ENCODE peak calls at places on chromosome 17, in seven cellular contexts. One of them, this sample, is unnamed.

GRCh38 chr17:32546031-32546444 is 59.2 kb downstream of the CDK5R1 start:
- DNase-seq in ELR: peak; percentile 9
- DNase-seq in suprapubic skin: no peak
- DNase-seq in activated CD4-positive, alpha-beta T cell treated with anti-CD3 and anti-CD28 coated beads, Interleukin-2, amount 50 U/mL, for 1 hour: no peak
- DNase-seq in iris pigment epithelial cell: no peak
- DNase-seq in fibroblast of mammary gland: no peak
- DNase-seq in KBM-7: no peak
- DNase-seq in this sample: peak; percentile 35

GRCh38 chr17:79954281-79955166 is 81.1 kb downstream of the TBC1D16 start:
- DNase-seq in ELR: no peak
- DNase-seq in suprapubic skin: peak; percentile 74
- DNase-seq in activated CD4-positive, alpha-beta T cell treated with anti-CD3 and anti-CD28 coated beads, Interleukin-2, amount 50 U/mL, for 1 hour: no peak
- DNase-seq in iris pigment epithelial cell: no peak
- DNase-seq in fibroblast of mammary gland: no peak
- DNase-seq in KBM-7: no peak
- DNase-seq in this sample: peak; percentile 77

GRCh38 chr17:29240477-29240876 is 6.2 kb upstream of the CRYBA1 start:
- DNase-seq in ELR: peak; percentile 55
- DNase-seq in suprapubic skin: no peak
- DNase-seq in activated CD4-positive, alpha-beta T cell treated with anti-CD3 and anti-CD28 coated beads, Interleukin-2, amount 50 U/mL, for 1 hour: no peak
- DNase-seq in iris pigment epithelial cell: peak; percentile 34
- DNase-seq in fibroblast of mammary gland: no peak
- DNase-seq in KBM-7: no peak
- DNase-seq in this sample: no peak

GRCh38 chr17:57567278-57567677 is 177.8 kb downstream of the CCDC182 start:
- DNase-seq in ELR: no peak
- DNase-seq in suprapubic skin: no peak
- DNase-seq in activated CD4-positive, alpha-beta T cell treated with anti-CD3 and anti-CD28 coated beads, Interleukin-2, amount 50 U/mL, for 1 hour: no peak
- DNase-seq in iris pigment epithelial cell: no peak
- DNase-seq in fibroblast of mammary gland: no peak
- DNase-seq in KBM-7: no peak
- DNase-seq in this sample: no peak

GRCh38 chr17:66667491-66668030 is 167.4 kb upstream of the CACNG5 start:
- DNase-seq in ELR: no peak
- DNase-seq in suprapubic skin: no peak
- DNase-seq in activated CD4-positive, alpha-beta T cell treated with anti-CD3 and anti-CD28 coated beads, Interleukin-2, amount 50 U/mL, for 1 hour: peak; percentile 40
- DNase-seq in iris pigment epithelial cell: no peak
- DNase-seq in fibroblast of mammary gland: no peak
- DNase-seq in KBM-7: peak; percentile 8
- DNase-seq in this sample: no peak

GRCh38 chr17:65389956-65390355 is 171.5 kb downstream of the AXIN2 start:
- DNase-seq in ELR: peak; percentile 97
- DNase-seq in suprapubic skin: no peak
- DNase-seq in activated CD4-positive, alpha-beta T cell treated with anti-CD3 and anti-CD28 coated beads, Interleukin-2, amount 50 U/mL, for 1 hour: no peak
- DNase-seq in iris pigment epithelial cell: peak; percentile 43
- DNase-seq in fibroblast of mammary gland: peak; percentile 78
- DNase-seq in KBM-7: no peak
- DNase-seq in this sample: no peak

GRCh38 chr17:7612294-7612640 is 2.4 kb downstream of the FXR2 start:
- DNase-seq in ELR: no peak
- DNase-seq in suprapubic skin: no peak
- DNase-seq in activated CD4-positive, alpha-beta T cell treated with anti-CD3 and anti-CD28 coated beads, Interleukin-2, amount 50 U/mL, for 1 hour: no peak
- DNase-seq in iris pigment epithelial cell: peak; percentile 29
- DNase-seq in fibroblast of mammary gland: no peak
- DNase-seq in KBM-7: no peak
- DNase-seq in this sample: no peak

GRCh38 chr17:78278139-78278741 is 46.8 kb downstream of the TMEM235 start:
- DNase-seq in ELR: no peak
- DNase-seq in suprapubic skin: no peak
- DNase-seq in activated CD4-positive, alpha-beta T cell treated with anti-CD3 and anti-CD28 coated beads, Interleukin-2, amount 50 U/mL, for 1 hour: no peak
- DNase-seq in iris pigment epithelial cell: no peak
- DNase-seq in fibroblast of mammary gland: no peak
- DNase-seq in KBM-7: no peak
- DNase-seq in this sample: no peak

GRCh38 chr17:7034955-7035590 is 742 bp upstream of the SLC16A13 start:
- DNase-seq in ELR: no peak
- DNase-seq in suprapubic skin: no peak
- DNase-seq in activated CD4-positive, alpha-beta T cell treated with anti-CD3 and anti-CD28 coated beads, Interleukin-2, amount 50 U/mL, for 1 hour: peak; percentile 22
- DNase-seq in iris pigment epithelial cell: no peak
- DNase-seq in fibroblast of mammary gland: no peak
- DNase-seq in KBM-7: no peak
- DNase-seq in this sample: no peak

GRCh38 chr17:64115043-64115698 is 14.8 kb downstream of the ERN1 start:
- DNase-seq in ELR: peak; percentile 30
- DNase-seq in suprapubic skin: no peak
- DNase-seq in activated CD4-positive, alpha-beta T cell treated with anti-CD3 and anti-CD28 coated beads, Interleukin-2, amount 50 U/mL, for 1 hour: no peak
- DNase-seq in iris pigment epithelial cell: peak; percentile 35
- DNase-seq in fibroblast of mammary gland: peak; percentile 56
- DNase-seq in KBM-7: no peak
- DNase-seq in this sample: no peak

GRCh38 chr17:45812102-45812501 is 28.0 kb downstream of the CRHR1 start:
- DNase-seq in ELR: peak; percentile 42
- DNase-seq in suprapubic skin: no peak
- DNase-seq in activated CD4-positive, alpha-beta T cell treated with anti-CD3 and anti-CD28 coated beads, Interleukin-2, amount 50 U/mL, for 1 hour: no peak
- DNase-seq in iris pigment epithelial cell: peak; percentile 15
- DNase-seq in fibroblast of mammary gland: peak; percentile 13
- DNase-seq in KBM-7: peak; percentile 15
- DNase-seq in this sample: no peak

GRCh38 chr17:71213936-71214335 is 906.9 kb upstream of the SOX9 start:
- DNase-seq in ELR: no peak
- DNase-seq in suprapubic skin: no peak
- DNase-seq in activated CD4-positive, alpha-beta T cell treated with anti-CD3 and anti-CD28 coated beads, Interleukin-2, amount 50 U/mL, for 1 hour: no peak
- DNase-seq in iris pigment epithelial cell: no peak
- DNase-seq in fibroblast of mammary gland: no peak
- DNase-seq in KBM-7: no peak
- DNase-seq in this sample: no peak